ENCODE peak calls at places on chromosomes 6 and 20, in seven cellular contexts. One of them, this sample, is unnamed. For H3K9me2, the result is how much of the 10 kb centered on the place peaks cover.

GRCh38 chr6:30748301-30748769 is 4.0 kb upstream of the IER3 start:
- DNase-seq in PC-3: peak
- DNase-seq in HCT116: no peak
- DNase-seq in GM23338: no peak
- DNase-seq in GM23248: no peak
- DNase-seq in hepatocyte: no peak
- DNase-seq in MM.1S: no peak
- DNase-seq in this sample: peak

GRCh38 chr6:34316442-34317171 is 67.8 kb upstream of the SMIM29 start:
- DNase-seq in PC-3: no peak
- DNase-seq in HCT116: no peak
- DNase-seq in GM23338: no peak
- DNase-seq in GM23248: no peak
- DNase-seq in hepatocyte: no peak
- DNase-seq in MM.1S: peak
- DNase-seq in this sample: no peak

GRCh38 chr6:34671801-34672656 is 24.5 kb downstream of the ILRUN start:
- DNase-seq in PC-3: peak
- DNase-seq in HCT116: no peak
- DNase-seq in GM23338: no peak
- DNase-seq in GM23248: peak
- DNase-seq in hepatocyte: no peak
- DNase-seq in MM.1S: peak
- DNase-seq in this sample: no peak

GRCh38 chr20:45218133-45218532 is 3.0 kb upstream of the SEMG2 start:
- DNase-seq in PC-3: no peak
- DNase-seq in HCT116: no peak
- DNase-seq in GM23338: no peak
- DNase-seq in GM23248: no peak
- DNase-seq in hepatocyte: no peak
- DNase-seq in MM.1S: no peak
- DNase-seq in this sample: peak

GRCh38 chr6:34696739-34697543 is at the start of gene ILRUN:
- DNase-seq in PC-3: peak
- DNase-seq in HCT116: peak
- DNase-seq in GM23338: peak
- DNase-seq in GM23248: peak
- DNase-seq in hepatocyte: peak
- DNase-seq in MM.1S: peak
- DNase-seq in this sample: peak

GRCh38 chr6:112233864-112234263 is 20.5 kb downstream of the LAMA4 start:
- DNase-seq in PC-3: no peak
- DNase-seq in HCT116: no peak
- DNase-seq in GM23338: no peak
- DNase-seq in GM23248: peak
- DNase-seq in hepatocyte: no peak
- DNase-seq in MM.1S: no peak
- DNase-seq in this sample: no peak

GRCh38 chr6:158648682-158649131 is 1.1 kb upstream of the SYTL3 start:
- DNase-seq in PC-3: peak
- DNase-seq in HCT116: no peak
- DNase-seq in GM23338: no peak
- DNase-seq in GM23248: peak
- DNase-seq in hepatocyte: peak
- DNase-seq in MM.1S: no peak
- DNase-seq in this sample: peak

GRCh38 chr6:51339728-51340127 is 521.1 kb downstream of the TFAP2B start:
- DNase-seq in PC-3: peak
- DNase-seq in HCT116: no peak
- DNase-seq in GM23338: peak
- DNase-seq in GM23248: no peak
- DNase-seq in hepatocyte: peak
- DNase-seq in MM.1S: no peak
- DNase-seq in this sample: no peak

GRCh38 chr6:165877192-165877591 is 214.2 kb upstream of the PDE10A start:
- DNase-seq in PC-3: no peak
- DNase-seq in HCT116: no peak
- DNase-seq in GM23338: no peak
- DNase-seq in GM23248: no peak
- DNase-seq in hepatocyte: no peak
- DNase-seq in MM.1S: no peak
- DNase-seq in this sample: no peak

GRCh38 chr20:39762716-39763115 is 800.6 kb downstream of the DHX35 start:
- DNase-seq in PC-3: no peak
- DNase-seq in HCT116: no peak
- DNase-seq in GM23338: peak
- DNase-seq in GM23248: no peak
- DNase-seq in hepatocyte: no peak
- DNase-seq in MM.1S: no peak
- DNase-seq in this sample: no peak

GRCh38 chr6:38432079-38432478 is 207.7 kb downstream of the BTBD9 start:
- DNase-seq in PC-3: no peak
- DNase-seq in HCT116: no peak
- DNase-seq in GM23338: no peak
- DNase-seq in GM23248: no peak
- DNase-seq in hepatocyte: no peak
- DNase-seq in MM.1S: no peak
- DNase-seq in this sample: no peak

GRCh38 chr6:113859349-113860164 is 2.4 kb downstream of the MARCKS start:
- DNase-seq in PC-3: peak
- DNase-seq in HCT116: no peak
- DNase-seq in GM23338: peak
- DNase-seq in GM23248: peak
- DNase-seq in hepatocyte: peak
- DNase-seq in MM.1S: no peak
- DNase-seq in this sample: no peak

GRCh38 chr20:45469336-45470261 is at the start of gene WFDC2:
- DNase-seq in PC-3: no peak
- DNase-seq in HCT116: no peak
- DNase-seq in GM23338: peak
- DNase-seq in GM23248: no peak
- DNase-seq in hepatocyte: peak
- DNase-seq in MM.1S: no peak
- DNase-seq in this sample: peak

GRCh38 chr6:17015551-17016381 is 86.1 kb upstream of the STMND1 start:
- DNase-seq in PC-3: no peak
- DNase-seq in HCT116: no peak
- DNase-seq in GM23338: peak
- DNase-seq in GM23248: no peak
- DNase-seq in hepatocyte: peak
- DNase-seq in MM.1S: no peak
- DNase-seq in this sample: no peak

GRCh38 chr6:118639054-118639964 is 12.1 kb downstream of the CEP85L start:
- DNase-seq in PC-3: no peak
- DNase-seq in HCT116: no peak
- DNase-seq in GM23338: no peak
- DNase-seq in GM23248: no peak
- DNase-seq in hepatocyte: no peak
- DNase-seq in MM.1S: peak
- DNase-seq in this sample: no peak

GRCh38 chr6:74161380-74161779 is 465.4 kb downstream of the CD109 start:
- DNase-seq in PC-3: no peak
- DNase-seq in HCT116: no peak
- DNase-seq in GM23338: no peak
- DNase-seq in GM23248: no peak
- DNase-seq in hepatocyte: no peak
- DNase-seq in MM.1S: no peak
- DNase-seq in this sample: no peak

GRCh38 chr6:74167951-74168350 is 471.9 kb downstream of the CD109 start:
- DNase-seq in PC-3: no peak
- DNase-seq in HCT116: no peak
- DNase-seq in GM23338: no peak
- DNase-seq in GM23248: peak
- DNase-seq in hepatocyte: no peak
- DNase-seq in MM.1S: no peak
- DNase-seq in this sample: no peak

GRCh38 chr6:74167506-74167905 is 471.5 kb downstream of the CD109 start:
- DNase-seq in PC-3: no peak
- DNase-seq in HCT116: no peak
- DNase-seq in GM23338: no peak
- DNase-seq in GM23248: no peak
- DNase-seq in hepatocyte: no peak
- DNase-seq in MM.1S: no peak
- DNase-seq in this sample: no peak

GRCh38 chr6:74170118-74170517 is 474.1 kb downstream of the CD109 start:
- DNase-seq in PC-3: no peak
- DNase-seq in HCT116: no peak
- DNase-seq in GM23338: no peak
- DNase-seq in GM23248: peak
- DNase-seq in hepatocyte: no peak
- DNase-seq in MM.1S: no peak
- DNase-seq in this sample: no peak

GRCh38 chr6:74166849-74167248 is 470.8 kb downstream of the CD109 start:
- DNase-seq in PC-3: peak
- DNase-seq in HCT116: no peak
- DNase-seq in GM23338: no peak
- DNase-seq in GM23248: peak
- DNase-seq in hepatocyte: peak
- DNase-seq in MM.1S: no peak
- DNase-seq in this sample: no peak
- H3K9me2 ChIP-seq in PC-3: under half
- H3K9me2 ChIP-seq in HCT116: under half
- H3K9me2 ChIP-seq in GM23338: under half
- H3K9me2 ChIP-seq in GM23248: under half
- H3K9me2 ChIP-seq in hepatocyte: under half
- H3K9me2 ChIP-seq in MM.1S: under half
- H3K9me2 ChIP-seq in this sample: under half

GRCh38 chr6:1382331-1382882 is 7.0 kb upstream of the FOXF2 start:
- DNase-seq in PC-3: no peak
- DNase-seq in HCT116: no peak
- DNase-seq in GM23338: peak
- DNase-seq in GM23248: no peak
- DNase-seq in hepatocyte: peak
- DNase-seq in MM.1S: no peak
- DNase-seq in this sample: no peak

GRCh38 chr6:1382883-1383728 is 6.3 kb upstream of the FOXF2 start:
- DNase-seq in PC-3: no peak
- DNase-seq in HCT116: no peak
- DNase-seq in GM23338: peak
- DNase-seq in GM23248: peak
- DNase-seq in hepatocyte: peak
- DNase-seq in MM.1S: no peak
- DNase-seq in this sample: no peak

GRCh38 chr6:1385129-1386042 is 4.0 kb upstream of the FOXF2 start:
- DNase-seq in PC-3: no peak
- DNase-seq in HCT116: no peak
- DNase-seq in GM23338: peak
- DNase-seq in GM23248: no peak
- DNase-seq in hepatocyte: no peak
- DNase-seq in MM.1S: no peak
- DNase-seq in this sample: no peak

GRCh38 chr6:1384549-1385128 is 4.7 kb upstream of the FOXF2 start:
- DNase-seq in PC-3: no peak
- DNase-seq in HCT116: no peak
- DNase-seq in GM23338: peak
- DNase-seq in GM23248: no peak
- DNase-seq in hepatocyte: no peak
- DNase-seq in MM.1S: no peak
- DNase-seq in this sample: no peak

GRCh38 chr6:1383729-1384548 is 5.4 kb upstream of the FOXF2 start:
- DNase-seq in PC-3: no peak
- DNase-seq in HCT116: no peak
- DNase-seq in GM23338: peak
- DNase-seq in GM23248: no peak
- DNase-seq in hepatocyte: peak
- DNase-seq in MM.1S: no peak
- DNase-seq in this sample: no peak
- TF ChIP-seq EZH2 in PC-3: no peak
- TF ChIP-seq EZH2 in HCT116: no peak
- TF ChIP-seq EZH2 in GM23338: peak
- TF ChIP-seq EZH2 in GM23248: no peak
- TF ChIP-seq EZH2 in hepatocyte: peak
- TF ChIP-seq EZH2 in MM.1S: no peak
- TF ChIP-seq EZH2 in this sample: no peak

GRCh38 chr20:49348563-49348962 is 70.7 kb upstream of the ZNFX1 start:
- DNase-seq in PC-3: no peak
- DNase-seq in HCT116: no peak
- DNase-seq in GM23338: no peak
- DNase-seq in GM23248: no peak
- DNase-seq in hepatocyte: no peak
- DNase-seq in MM.1S: no peak
- DNase-seq in this sample: no peak
- H3K9me2 ChIP-seq in PC-3: under half
- H3K9me2 ChIP-seq in HCT116: under half
- H3K9me2 ChIP-seq in GM23338: under half
- H3K9me2 ChIP-seq in GM23248: under half
- H3K9me2 ChIP-seq in hepatocyte: under half
- H3K9me2 ChIP-seq in MM.1S: under half
- H3K9me2 ChIP-seq in this sample: under half

GRCh38 chr20:1895674-1896496 is 678 bp downstream of the SIRPA start:
- DNase-seq in PC-3: no peak
- DNase-seq in HCT116: no peak
- DNase-seq in GM23338: peak
- DNase-seq in GM23248: peak
- DNase-seq in hepatocyte: peak
- DNase-seq in MM.1S: no peak
- DNase-seq in this sample: no peak
- TF ChIP-seq EZH2 in PC-3: no peak
- TF ChIP-seq EZH2 in HCT116: no peak
- TF ChIP-seq EZH2 in GM23338: peak
- TF ChIP-seq EZH2 in GM23248: no peak
- TF ChIP-seq EZH2 in hepatocyte: no peak
- TF ChIP-seq EZH2 in MM.1S: no peak
- TF ChIP-seq EZH2 in this sample: no peak

GRCh38 chr20:23670361-23670760 is 18.5 kb downstream of the CST4 start:
- DNase-seq in PC-3: no peak
- DNase-seq in HCT116: no peak
- DNase-seq in GM23338: no peak
- DNase-seq in GM23248: no peak
- DNase-seq in hepatocyte: no peak
- DNase-seq in MM.1S: no peak
- DNase-seq in this sample: no peak
- H3K9me2 ChIP-seq in PC-3: under half
- H3K9me2 ChIP-seq in HCT116: under half
- H3K9me2 ChIP-seq in GM23338: under half
- H3K9me2 ChIP-seq in GM23248: under half
- H3K9me2 ChIP-seq in hepatocyte: under half
- H3K9me2 ChIP-seq in MM.1S: under half
- H3K9me2 ChIP-seq in this sample: under half

GRCh38 chr6:98846021-98846380 is 11.6 kb downstream of the POU3F2 start:
- DNase-seq in PC-3: no peak
- DNase-seq in HCT116: no peak
- DNase-seq in GM23338: no peak
- DNase-seq in GM23248: no peak
- DNase-seq in hepatocyte: no peak
- DNase-seq in MM.1S: no peak
- DNase-seq in this sample: no peak

GRCh38 chr6:98843274-98844243 is 9.2 kb downstream of the POU3F2 start:
- DNase-seq in PC-3: no peak
- DNase-seq in HCT116: no peak
- DNase-seq in GM23338: peak
- DNase-seq in GM23248: no peak
- DNase-seq in hepatocyte: no peak
- DNase-seq in MM.1S: no peak
- DNase-seq in this sample: no peak

GRCh38 chr6:98842489-98843180 is 8.3 kb downstream of the POU3F2 start:
- DNase-seq in PC-3: no peak
- DNase-seq in HCT116: no peak
- DNase-seq in GM23338: peak
- DNase-seq in GM23248: no peak
- DNase-seq in hepatocyte: no peak
- DNase-seq in MM.1S: no peak
- DNase-seq in this sample: no peak

GRCh38 chr6:98845201-98846020 is 11.0 kb downstream of the POU3F2 start:
- DNase-seq in PC-3: peak
- DNase-seq in HCT116: peak
- DNase-seq in GM23338: peak
- DNase-seq in GM23248: peak
- DNase-seq in hepatocyte: peak
- DNase-seq in MM.1S: peak
- DNase-seq in this sample: peak

GRCh38 chr6:98844244-98845161 is 10.1 kb downstream of the POU3F2 start:
- DNase-seq in PC-3: no peak
- DNase-seq in HCT116: no peak
- DNase-seq in GM23338: no peak
- DNase-seq in GM23248: no peak
- DNase-seq in hepatocyte: no peak
- DNase-seq in MM.1S: no peak
- DNase-seq in this sample: no peak
- TF ChIP-seq EZH2 in PC-3: no peak
- TF ChIP-seq EZH2 in HCT116: no peak
- TF ChIP-seq EZH2 in GM23338: peak
- TF ChIP-seq EZH2 in GM23248: no peak
- TF ChIP-seq EZH2 in hepatocyte: peak
- TF ChIP-seq EZH2 in MM.1S: no peak
- TF ChIP-seq EZH2 in this sample: no peak